ENCODE peak calls at places on chromosome 17, in four cellular contexts. V is ovary, W is uterus, P is heart left ventricle. Y is an unnamed sample.

GRCh38 chr17:5049314-5049819 is 14.1 kb upstream of the SLC52A1 start:
- DNase-seq in P (no peak), W (no peak), V (no peak), Y (no peak)

GRCh38 chr17:8954339-8954738 is 11.2 kb downstream of the PIK3R5 start:
- DNase-seq in W (no peak), V (no peak), P (peak; percentile 77), Y (peak; percentile 49)

GRCh38 chr17:14775761-14776492 is 475.0 kb downstream of the HS3ST3B1 start:
- DNase-seq in P (no peak), V (no peak), W (no peak), Y (no peak)

GRCh38 chr17:68301438-68301959 is 10.2 kb downstream of the ARSG start:
- DNase-seq in W (no peak), V (no peak), P (no peak), Y (no peak)

GRCh38 chr17:30197416-30197815 is 38.1 kb downstream of the SLC6A4 start:
- DNase-seq in P (no peak), V (no peak), W (no peak), Y (no peak)

GRCh38 chr17:385195-385835 is 32.7 kb upstream of the RPH3AL start:
- DNase-seq in P (peak; percentile 77), V (peak; percentile 82), W (peak; percentile 51), Y (no peak)

GRCh38 chr17:29677139-29677834 is 54.6 kb upstream of the CORO6 start:
- DNase-seq in P (peak; percentile 73), V (no peak), W (peak; percentile 28), Y (peak; percentile 57)

GRCh38 chr17:31858647-31859486 is at the start of gene COPRS:
- DNase-seq in V (peak; percentile 92), W (peak; percentile 86), P (peak; percentile 93), Y (peak; percentile 92)

GRCh38 chr17:67130768-67131167 is 86.4 kb downstream of the CACNG1 start:
- DNase-seq in V (no peak), P (no peak), W (no peak), Y (no peak)

GRCh38 chr17:34562387-34562786 is 17.0 kb upstream of the TMEM132E start:
- DNase-seq in P (no peak), V (no peak), W (no peak), Y (no peak)

GRCh38 chr17:40500190-40500589 is 1.2 kb downstream of the TNS4 start:
- DNase-seq in P (no peak), W (no peak), V (no peak), Y (no peak)
- TF ChIP-seq POLR2A in P (no peak), W (no peak), V (no peak), Y (no peak)

DNA sequence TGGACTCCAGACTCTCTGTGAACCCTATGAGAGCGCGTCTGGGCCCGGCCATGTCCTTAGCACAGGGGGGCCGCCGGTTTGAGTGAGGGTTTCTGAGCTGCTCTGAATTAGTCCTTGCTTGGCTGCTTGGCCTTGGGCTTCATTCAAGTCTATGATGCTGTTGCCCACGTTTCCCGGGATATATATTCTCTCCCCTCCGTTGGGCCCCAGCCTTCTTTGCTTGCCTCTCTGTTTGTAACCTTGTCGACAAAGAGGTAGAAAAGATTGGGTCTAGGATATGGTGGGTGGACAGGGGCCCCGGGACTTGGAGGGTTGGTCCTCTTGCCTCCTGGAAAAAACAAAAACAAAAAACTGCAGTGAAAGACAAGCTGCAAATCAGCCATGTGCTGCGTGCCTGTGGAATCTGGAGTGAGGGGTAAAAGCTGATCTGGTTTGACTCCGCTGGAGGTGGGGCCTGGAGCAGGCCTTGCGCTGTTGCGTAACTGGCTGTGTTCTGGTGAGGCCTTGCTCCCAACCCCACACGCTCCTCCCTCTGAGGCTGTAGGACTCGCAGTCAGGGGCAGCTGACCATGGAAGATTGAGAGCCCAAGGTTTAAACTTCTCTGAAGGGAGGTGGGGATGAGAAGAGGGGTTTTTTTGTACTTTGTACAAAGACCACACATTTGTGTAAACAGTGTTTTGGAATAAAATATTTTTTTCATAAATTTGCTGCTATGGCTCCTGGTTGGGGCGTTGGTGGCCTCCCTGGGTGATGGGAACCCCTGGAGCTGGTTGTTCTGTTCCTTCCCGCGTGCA is 23.1 kb downstream of the STAT5A start:
- DNase-seq in V (peak; percentile 91), W (peak; percentile 93), P (peak; percentile 94), Y (peak; percentile 93)
- TF ChIP-seq POLR2A in V (peak; percentile 47), W (peak; percentile 16), P (no peak), Y (no peak)

DNA sequence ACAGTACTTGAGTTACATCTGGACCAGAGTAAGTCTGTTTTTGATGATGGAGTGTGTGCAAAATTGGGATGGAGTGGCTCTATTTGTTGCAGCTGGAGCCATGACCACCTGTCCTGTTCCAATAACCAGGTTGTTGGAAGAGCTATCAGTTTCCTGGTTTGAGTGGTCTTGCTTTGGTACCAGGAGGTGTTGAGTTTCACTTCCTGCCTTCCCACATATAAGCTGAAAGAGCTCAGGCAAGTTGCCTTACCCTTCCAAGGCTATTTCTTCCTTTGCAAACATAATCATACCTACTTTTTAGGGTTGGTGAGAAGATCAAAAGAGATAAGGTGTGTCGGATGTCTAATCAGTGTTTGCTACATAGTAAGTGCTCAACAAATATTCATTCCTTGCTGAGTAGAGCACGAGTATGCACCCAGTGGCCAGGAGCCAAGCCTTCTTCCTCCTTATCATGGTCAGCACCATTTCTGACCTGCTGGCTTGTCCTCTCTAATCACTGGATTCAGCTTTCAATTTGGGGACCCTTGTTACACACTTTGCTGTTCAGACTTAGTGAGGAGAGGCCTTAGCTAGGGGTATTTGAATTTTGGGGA is 12.7 kb upstream of the TMEM98 start:
- DNase-seq in V (no peak), P (no peak), W (no peak), Y (no peak)
- TF ChIP-seq POLR2A in V (no peak), P (no peak), W (no peak), Y (no peak)

GRCh38 chr17:50867856-50868438 is 1.8 kb upstream of the TOB1 start:
- DNase-seq in W (no peak), V (no peak), P (no peak), Y (no peak)
- TF ChIP-seq POLR2A in W (no peak), V (no peak), P (no peak), Y (no peak)

GRCh38 chr17:77535435-77535834 is 394.7 kb downstream of the SEC14L1 start:
- DNase-seq in V (no peak), W (no peak), P (no peak), Y (no peak)
- TF ChIP-seq POLR2A in V (no peak), W (no peak), P (no peak), Y (no peak)

GRCh38 chr17:17783825-17784598 is 52.8 kb downstream of the SREBF1 start:
- DNase-seq in W (peak; percentile 66), P (peak; percentile 75), V (peak; percentile 74), Y (peak; percentile 78)

GRCh38 chr17:17783121-17783824 is 53.5 kb downstream of the SREBF1 start:
- DNase-seq in P (peak; percentile 87), V (peak; percentile 80), W (peak; percentile 76), Y (peak; percentile 82)

GRCh38 chr17:17782425-17783120 is 54.2 kb downstream of the SREBF1 start:
- DNase-seq in V (peak; percentile 66), P (peak; percentile 61), W (peak; percentile 62), Y (peak; percentile 41)

GRCh38 chr17:17780941-17781590 is 55.7 kb downstream of the SREBF1 start:
- DNase-seq in P (no peak), V (peak; percentile 67), W (peak; percentile 70), Y (peak; percentile 34)

DNA sequence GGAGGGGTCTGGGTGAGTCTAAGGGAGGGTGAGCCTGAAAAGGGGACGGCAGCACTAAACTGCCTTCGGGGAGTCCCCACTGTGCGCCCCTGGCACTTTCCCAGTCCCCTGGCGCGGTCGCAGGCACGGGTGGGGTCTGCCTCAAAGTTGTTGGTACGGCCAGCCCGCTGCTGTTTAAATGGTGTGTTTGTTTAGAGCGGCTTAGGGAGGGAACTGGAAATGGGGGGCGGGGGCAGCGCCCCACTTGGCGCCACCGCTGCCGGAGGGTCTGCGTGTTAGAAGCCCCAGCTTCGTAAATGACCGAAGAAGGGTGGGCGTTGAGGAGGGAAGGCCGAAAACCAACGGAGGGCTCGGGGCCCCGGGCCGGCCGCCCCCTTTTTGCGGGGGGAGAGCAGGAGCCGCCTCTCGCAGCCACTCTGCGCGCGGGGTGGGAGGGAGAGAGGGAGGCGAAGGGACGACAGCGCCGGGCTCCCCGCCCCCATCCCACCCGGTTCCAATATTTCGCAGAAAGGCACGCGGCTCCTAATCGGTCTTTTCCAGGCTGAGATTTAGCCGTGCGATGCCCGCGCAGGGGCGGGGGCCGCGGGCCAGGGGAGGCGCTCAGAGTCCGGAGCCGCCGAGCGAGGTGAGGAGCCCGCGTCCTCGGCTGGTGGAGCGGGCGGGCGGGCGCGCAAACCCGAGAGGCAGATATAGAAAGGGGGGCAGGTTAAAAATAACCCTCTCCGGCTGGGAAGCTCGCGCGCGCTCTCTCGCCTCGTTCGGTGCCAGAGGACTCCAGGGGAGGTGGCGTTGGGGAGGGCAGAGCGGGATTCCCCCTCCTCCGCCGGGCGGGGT is 55.0 kb downstream of the SREBF1 start:
- DNase-seq in W (peak; percentile 87), P (peak; percentile 93), V (peak; percentile 90), Y (peak; percentile 83)
- TF ChIP-seq POLR2A in W (no peak), P (no peak), V (no peak), Y (no peak)

DNA sequence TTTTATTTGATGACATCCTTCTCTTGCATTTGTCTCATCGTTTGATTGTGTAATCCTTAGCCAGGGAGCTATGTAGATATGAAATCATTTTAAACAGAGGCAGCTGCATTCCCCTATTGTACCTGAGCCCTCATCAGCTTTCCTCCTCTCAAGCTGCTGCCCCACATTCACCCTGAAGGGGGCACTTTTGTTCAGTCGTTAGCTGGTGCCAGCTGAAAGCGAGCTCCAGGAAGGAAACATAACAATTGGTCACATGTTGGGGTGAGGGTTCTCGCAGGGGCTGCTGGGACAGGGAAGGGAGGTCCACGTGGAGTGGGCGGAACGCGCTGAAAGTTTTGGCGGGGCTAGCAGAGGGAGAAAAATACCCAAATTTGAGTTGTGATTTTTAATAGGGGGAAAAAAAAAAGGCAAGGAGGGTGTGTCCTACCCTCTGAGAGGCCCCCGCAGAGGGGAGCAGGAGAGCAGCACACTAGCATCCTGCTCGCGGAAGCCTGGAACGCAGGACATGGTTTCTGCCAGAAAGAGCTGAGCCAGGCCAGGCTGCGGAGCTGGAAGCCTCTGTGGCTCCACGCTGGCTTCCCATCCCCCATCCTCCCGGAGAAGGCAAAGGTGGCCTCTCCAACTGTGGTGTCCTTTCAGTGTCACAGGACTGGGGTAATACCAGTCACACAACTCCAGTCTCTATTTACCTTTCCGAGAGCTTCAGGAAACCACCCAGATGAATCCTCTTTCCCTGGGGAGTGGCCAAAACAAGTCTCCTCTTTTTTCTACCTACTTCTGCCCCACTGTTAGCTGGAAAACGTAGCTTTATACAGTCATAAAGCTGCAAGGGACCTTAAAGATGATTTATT is 8.4 kb upstream of the MSL1 start:
- DNase-seq in P (peak; percentile 94), V (peak; percentile 93), W (peak; percentile 96), Y (peak; percentile 96)
- TF ChIP-seq POLR2A in P (no peak), V (no peak), W (peak; percentile 51), Y (no peak)

DNA sequence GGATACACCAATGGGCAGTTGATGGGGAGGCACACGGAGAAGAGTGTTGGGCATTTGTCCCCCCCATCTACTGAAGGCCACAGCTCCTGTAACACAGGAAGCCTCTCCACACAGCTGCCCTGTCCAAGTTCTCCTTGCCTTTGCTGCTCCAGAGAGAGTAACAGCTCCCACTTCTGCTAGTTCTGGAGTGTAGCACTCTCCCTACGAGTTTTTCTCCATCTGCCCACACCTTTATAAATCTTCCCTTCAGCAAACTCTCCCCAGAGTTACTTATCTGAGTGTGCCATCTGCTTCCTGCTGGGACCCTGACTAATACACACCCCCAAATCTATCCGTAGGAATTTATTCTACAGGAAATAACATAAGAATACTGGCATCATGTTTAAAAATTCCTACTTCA is 42.6 kb upstream of the ERN1 start:
- DNase-seq in V (no peak), W (no peak), P (no peak), Y (no peak)
- TF ChIP-seq POLR2A in V (no peak), W (no peak), P (no peak), Y (no peak)

Y was measured in testis.